ENCODE peak calls at places on chromosomes 2 and 18, in four cellular contexts. X is HS-5, G is ovary, H is left colon. N is an unnamed sample.
A peak's percentile ranks its signal among the peaks of the same experiment; 100 is the strongest.

GRCh38 chr2:235670974-235671787 is 177.3 kb downstream of the AGAP1 start:
- DNase-seq in X (no peak), G (no peak), H (no peak), N (no peak)

GRCh38 chr2:18132697-18133096 is 254.2 kb downstream of the KCNS3 start:
- DNase-seq in X (no peak), G (no peak), H (no peak), N (no peak)

GRCh38 chr2:25042321-25043240 is 705 bp downstream of the EFR3B start:
- DNase-seq in X (no peak), G (peak; percentile 51), H (no peak), N (no peak)

GRCh38 chr2:241561811-241562210 is 3.3 kb downstream of the BOK start:
- DNase-seq in X (no peak), G (peak; percentile 91), H (peak; percentile 59), N (no peak)

GRCh38 chr2:237060518-237061312 is 25.0 kb upstream of the COPS8 start:
- DNase-seq in X (peak; percentile 47), G (peak; percentile 55), H (no peak), N (no peak)

GRCh38 chr2:227376911-227377396 is 2.2 kb downstream of the TM4SF20 start:
- DNase-seq in X (no peak), G (no peak), H (no peak), N (no peak)

GRCh38 chr18:75068682-75069435 is 140.1 kb downstream of the PTGR3 start:
- DNase-seq in X (no peak), G (no peak), H (no peak), N (no peak)

GRCh38 chr2:8296340-8296739 is 385.5 kb upstream of the ID2 start:
- DNase-seq in X (no peak), G (no peak), H (no peak), N (no peak)

GRCh38 chr2:65128297-65129190 is 1.4 kb downstream of the RAB1A start:
- DNase-seq in X (peak; percentile 29), G (no peak), H (peak; percentile 43), N (no peak)

GRCh38 chr2:174040417-174040701 is 75.2 kb upstream of the SP3 start:
- DNase-seq in X (no peak), G (no peak), H (no peak), N (no peak)

GRCh38 chr2:132412021-132412420 is 4.6 kb upstream of the GPR39 start:
- DNase-seq in X (no peak), G (no peak), H (no peak), N (no peak)

GRCh38 chr2:78351208-78351607 is 674.3 kb upstream of the REG3G start:
- DNase-seq in X (no peak), G (no peak), H (no peak), N (no peak)

GRCh38 chr2:232697807-232698110 is 628 bp downstream of the GIGYF2 start:
- DNase-seq in X (no peak), G (no peak), H (no peak), N (no peak)

GRCh38 chr2:79178073-79178720 is 18.6 kb upstream of the REG3A start:
- DNase-seq in X (no peak), G (no peak), H (no peak), N (no peak)

GRCh38 chr18:6917082-6917481 is 187.6 kb downstream of the ARHGAP28 start:
- DNase-seq in X (no peak), G (no peak), H (no peak), N (no peak)

GRCh38 chr2:229141626-229142025 is 129.5 kb downstream of the PID1 start:
- DNase-seq in X (peak; percentile 68), G (no peak), H (no peak), N (no peak)

GRCh38 chr2:45688479-45689298 is 37.2 kb downstream of the PRKCE start:
- DNase-seq in X (no peak), G (no peak), H (no peak), N (no peak)

GRCh38 chr2:148135705-148136104 is 114.8 kb downstream of the MBD5 start:
- DNase-seq in X (no peak), G (no peak), H (no peak), N (no peak)

GRCh38 chr2:161913865-161914264 is 160.2 kb downstream of the DPP4 start:
- DNase-seq in X (peak; percentile 71), G (no peak), H (no peak), N (no peak)

GRCh38 chr2:164186596-164186995 is 434.7 kb downstream of the GRB14 start:
- DNase-seq in X (no peak), G (no peak), H (no peak), N (no peak)

GRCh38 chr2:183070942-183071844 is 7.4 kb upstream of the DUSP19 start:
- DNase-seq in X (no peak), G (no peak), H (no peak), N (no peak)

GRCh38 chr2:237865623-237866041 is 6.2 kb downstream of the RAMP1 start:
- DNase-seq in X (no peak), G (peak; percentile 16), H (no peak), N (no peak)

GRCh38 chr2:200264631-200265030 is 41.9 kb upstream of the SPATS2L start:
- DNase-seq in X (no peak), G (no peak), H (no peak), N (no peak)

GRCh38 chr2:82694431-82694830 is 1764.6 kb downstream of the SUCLG1 start:
- DNase-seq in X (no peak), G (no peak), H (no peak), N (no peak)

GRCh38 chr2:113910967-113911678 is 21.2 kb downstream of the ACTR3 start:
- DNase-seq in X (no peak), G (no peak), H (no peak), N (no peak)

GRCh38 chr2:85283641-85284040 is 44.1 kb downstream of the TGOLN2 start:
- DNase-seq in X (no peak), G (no peak), H (peak; percentile 11), N (no peak)

GRCh38 chr2:159613515-159614336 is 2.6 kb downstream of the BAZ2B start:
- DNase-seq in X (no peak), G (no peak), H (no peak), N (no peak)

GRCh38 chr2:196322963-196323810 is 151.8 kb upstream of the STK17B start:
- DNase-seq in X (peak; percentile 62), G (no peak), H (no peak), N (no peak)

GRCh38 chr2:240647503-240648154 is 22.3 kb downstream of the GPR35 start:
- DNase-seq in X (no peak), G (no peak), H (no peak), N (no peak)

GRCh38 chr18:48293954-48294893 is 115.0 kb downstream of the ZBTB7C start:
- DNase-seq in X (no peak), G (no peak), H (no peak), N (no peak)

GRCh38 chr2:27029051-27029450 is 3.7 kb upstream of the TMEM214 start:
- DNase-seq in X (no peak), G (no peak), H (peak; percentile 12), N (no peak)

GRCh38 chr2:65057391-65058052 is 1.3 kb downstream of the CEP68 start:
- DNase-seq in X (no peak), G (no peak), H (no peak), N (peak; percentile 66)

GRCh38 chr2:231001036-231001435 is 5.1 kb downstream of the SPATA3 start:
- DNase-seq in X (no peak), G (no peak), H (no peak), N (no peak)

GRCh38 chr2:238939074-238939473 is 91.2 kb downstream of the TWIST2 start:
- DNase-seq in X (no peak), G (peak; percentile 74), H (no peak), N (no peak)

GRCh38 chr2:202425036-202425435 is 48.9 kb downstream of the BMPR2 start:
- DNase-seq in X (no peak), G (no peak), H (no peak), N (no peak)

GRCh38 chr2:224077773-224078507 is 38.9 kb upstream of the SERPINE2 start:
- DNase-seq in X (no peak), G (no peak), H (no peak), N (no peak)